ENCODE peak calls at places on chromosomes 2 and 18, in seven cellular contexts. L, N, R, Z, D, X and C are unnamed samples.

GRCh38 chr2:105796131-105796638 is 51.5 kb downstream of the NCK2 start:
- DNase-seq in Z (no peak), R (peak), X (no peak), N (no peak), D (peak), L (no peak), C (no peak)

GRCh38 chr18:8478166-8478967 is 130.9 kb upstream of the RAB12 start:
- DNase-seq in N (peak), Z (peak), L (peak), D (peak), X (no peak), R (peak), C (peak)

GRCh38 chr2:218961651-218962570 is 2.4 kb downstream of the CDK5R2 start:
- DNase-seq in L (no peak), D (peak), N (no peak), Z (no peak), X (no peak), R (peak), C (peak)

GRCh38 chr2:148122788-148123187 is 101.9 kb downstream of the MBD5 start:
- DNase-seq in R (no peak), N (no peak), D (no peak), X (no peak), Z (no peak), L (no peak), C (no peak)

GRCh38 chr2:118388771-118389170 is 300.5 kb downstream of the INSIG2 start:
- DNase-seq in X (no peak), R (no peak), D (no peak), Z (no peak), N (no peak), L (no peak), C (no peak)

GRCh38 chr2:159574246-159574645 is 42.1 kb downstream of the BAZ2B start:
- DNase-seq in L (no peak), D (no peak), X (no peak), R (no peak), N (no peak), Z (no peak), C (no peak)

GRCh38 chr18:69897397-69898108 is 50.1 kb downstream of the CD226 start:
- DNase-seq in D (no peak), R (no peak), Z (no peak), N (no peak), L (no peak), X (peak), C (no peak)

GRCh38 chr2:136611451-136611850 is 153.9 kb upstream of the THSD7B start:
- DNase-seq in Z (no peak), D (no peak), R (no peak), X (no peak), L (no peak), N (no peak), C (no peak)

GRCh38 chr18:35489913-35490490 is 7.8 kb downstream of the INO80C start:
- DNase-seq in D (peak), R (no peak), N (no peak), L (no peak), Z (no peak), X (no peak), C (no peak)

GRCh38 chr2:188582206-188582605 is 290.5 kb downstream of the GULP1 start:
- DNase-seq in X (no peak), L (no peak), Z (no peak), N (no peak), R (no peak), D (no peak), C (no peak)

GRCh38 chr2:168587302-168587701 is 131.2 kb downstream of the CERS6 start:
- DNase-seq in R (no peak), Z (no peak), L (no peak), N (no peak), D (no peak), X (no peak), C (no peak)

GRCh38 chr18:73741946-73742345 is 405.7 kb downstream of the FBXO15 start:
- DNase-seq in L (no peak), D (no peak), N (no peak), X (no peak), R (no peak), Z (no peak), C (no peak)

GRCh38 chr2:216015722-216016464 is 2.5 kb upstream of the MREG start:
- DNase-seq in N (no peak), D (no peak), X (peak), R (peak), Z (no peak), L (no peak), C (no peak)

GRCh38 chr2:223366566-223366965 is 235.6 kb downstream of the SCG2 start:
- DNase-seq in Z (no peak), L (no peak), D (no peak), R (no peak), X (no peak), N (no peak), C (no peak)

GRCh38 chr2:98502556-98503335 is 58.1 kb downstream of the INPP4A start:
- DNase-seq in Z (no peak), X (no peak), L (no peak), N (no peak), R (no peak), D (no peak), C (no peak)

DNA sequence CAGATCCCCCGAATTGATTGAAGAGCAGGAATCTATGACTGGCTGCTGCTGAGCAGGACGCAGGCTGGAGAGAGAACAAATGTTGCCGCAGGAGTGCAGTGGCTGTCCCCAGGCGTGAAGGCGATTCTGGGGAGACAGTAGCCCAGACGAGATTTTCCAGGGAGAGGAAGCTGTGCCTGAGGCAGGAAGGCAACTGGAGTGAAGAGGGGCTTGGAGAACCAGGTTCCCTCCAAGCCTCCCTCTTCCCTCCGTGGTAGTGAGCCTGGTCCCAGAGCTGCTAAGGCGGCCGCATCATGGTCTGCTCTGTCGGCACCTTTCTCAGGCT is 1.3 kb upstream of the NPPC start:
- DNase-seq in Z (no peak), D (no peak), X (no peak), N (no peak), R (no peak), L (no peak), C (no peak)
- TF ChIP-seq JUND in Z (no peak), D (no peak), X (no peak), N (no peak), R (no peak), L (no peak), C (no peak)

GRCh38 chr18:7470503-7470902 is 96.6 kb upstream of the PTPRM start:
- DNase-seq in L (no peak), X (no peak), N (no peak), D (no peak), Z (no peak), R (no peak), C (no peak)
- TF ChIP-seq JUND in L (no peak), X (no peak), N (no peak), D (no peak), Z (no peak), R (no peak), C (no peak)

DNA sequence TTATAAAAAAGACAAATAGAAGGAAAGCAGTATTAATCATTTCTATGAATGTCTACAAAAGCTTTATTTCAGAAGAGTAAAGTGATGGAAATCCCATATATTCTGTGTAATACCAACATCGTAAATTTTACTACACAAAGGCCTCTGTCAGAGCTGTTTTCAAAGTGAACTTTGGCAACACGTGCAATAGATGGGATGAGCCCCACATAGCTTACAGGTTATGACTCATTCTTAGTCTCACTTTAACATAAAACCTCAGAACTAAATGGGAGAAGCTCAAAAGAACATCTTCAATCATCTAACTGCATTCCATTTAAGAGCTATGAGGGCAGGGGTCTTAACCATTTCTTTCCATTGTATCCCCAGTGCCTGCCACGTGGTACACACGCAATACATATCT is 11.5 kb downstream of the VPS4B start:
- DNase-seq in X (no peak), N (no peak), Z (peak), R (no peak), D (no peak), L (no peak), C (no peak)
- TF ChIP-seq JUND in X (no peak), N (no peak), Z (no peak), R (no peak), D (peak), L (no peak), C (no peak)

GRCh38 chr2:102313950-102314349 is 2.6 kb downstream of the IL1RL1 start:
- DNase-seq in R (no peak), Z (no peak), N (no peak), X (no peak), L (no peak), D (no peak), C (no peak)

GRCh38 chr2:102318437-102318836 is 7.1 kb downstream of the IL1RL1 start:
- DNase-seq in L (no peak), R (no peak), D (no peak), X (no peak), N (no peak), Z (no peak), C (no peak)

GRCh38 chr2:102317715-102318114 is 6.4 kb downstream of the IL1RL1 start:
- DNase-seq in D (no peak), L (no peak), N (no peak), R (no peak), X (no peak), Z (no peak), C (no peak)

GRCh38 chr2:102313025-102313424 is 1.7 kb downstream of the IL1RL1 start:
- DNase-seq in D (no peak), X (no peak), Z (no peak), R (no peak), L (no peak), N (no peak), C (no peak)

DNA sequence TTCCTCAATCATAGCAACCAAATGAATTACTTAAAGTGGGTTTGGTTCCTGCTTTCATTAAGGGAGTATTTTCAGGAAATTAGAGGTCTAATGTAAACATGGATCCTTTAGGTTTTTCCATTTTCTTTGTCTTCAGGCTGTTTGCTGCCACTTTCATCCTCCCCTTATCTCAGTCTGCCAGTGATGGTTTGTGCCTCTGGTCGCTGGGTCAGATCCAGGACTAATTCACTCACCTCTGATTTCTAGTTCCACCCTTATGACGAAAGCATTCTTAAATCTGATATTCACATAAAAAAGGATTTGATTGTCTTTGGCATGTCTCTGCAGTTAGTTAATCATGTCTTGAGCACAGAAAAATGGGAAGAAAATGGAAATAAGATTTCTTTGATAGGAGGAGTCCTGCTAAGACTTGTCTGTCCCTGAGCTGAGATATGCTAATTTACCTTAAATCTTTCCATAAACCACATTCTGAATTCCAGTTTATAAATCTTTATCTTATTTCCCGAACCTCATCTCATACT is 4.5 kb downstream of the IL1RL1 start:
- DNase-seq in N (no peak), D (no peak), X (no peak), L (no peak), R (no peak), Z (no peak), C (no peak)
- TF ChIP-seq JUND in N (no peak), D (no peak), X (no peak), L (no peak), R (no peak), Z (no peak), C (no peak)

DNA sequence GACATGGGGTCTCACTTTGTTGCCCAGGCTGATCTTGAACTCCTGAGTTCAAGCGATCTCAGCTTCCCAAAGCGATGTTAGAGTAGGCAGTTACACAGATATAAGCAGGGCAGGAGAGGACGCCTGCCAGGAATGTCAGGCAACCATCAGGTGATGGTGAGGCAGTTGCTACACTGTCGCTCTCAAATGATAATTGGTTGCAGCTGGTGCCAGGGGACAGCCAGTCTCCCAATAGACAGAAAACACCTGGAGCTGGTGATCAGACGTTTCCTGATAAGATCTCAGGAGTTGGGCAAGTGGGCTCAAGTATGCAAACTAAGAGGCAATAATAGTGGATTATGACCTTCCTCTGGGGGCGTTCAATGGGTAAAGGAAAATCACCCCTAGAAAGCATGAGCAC is 163.1 kb upstream of the RGPD4 start:
- DNase-seq in N (no peak), L (no peak), R (no peak), D (no peak), Z (no peak), X (no peak), C (no peak)
- TF ChIP-seq JUND in N (no peak), L (no peak), R (no peak), D (no peak), Z (no peak), X (no peak), C (no peak)

GRCh38 chr2:41963661-41964525 is 83.9 kb upstream of the PKDCC start:
- DNase-seq in R (no peak), D (peak), X (no peak), Z (peak), L (no peak), N (no peak), C (no peak)
- TF ChIP-seq JUND in R (no peak), D (no peak), X (no peak), Z (no peak), L (no peak), N (no peak), C (no peak)

GRCh38 chr2:109685453-109685852 is 71.3 kb downstream of the SOWAHC start:
- DNase-seq in R (no peak), D (no peak), N (no peak), Z (no peak), L (no peak), X (no peak), C (no peak)
- TF ChIP-seq JUND in R (no peak), D (no peak), N (no peak), Z (no peak), L (no peak), X (no peak), C (no peak)